ENCODE peak calls at places on chromosome 11, in ten cellular contexts. One of them, this sample, is unnamed.

GRCh38 chr11:107293677-107294344 is 163.8 kb downstream of the CWF19L2 start:
- DNase-seq in upper lobe of right lung: no peak
- DNase-seq in brain microvascular endothelial cell: peak
- DNase-seq in RWPE2: no peak
- DNase-seq in RWPE1: no peak
- DNase-seq in A549: no peak
- DNase-seq in thoracic aorta: no peak
- DNase-seq in CD8-positive, alpha-beta T cell: no peak
- DNase-seq in left ventricle myocardium inferior: no peak
- DNase-seq in mesendoderm: peak
- DNase-seq in this sample: no peak

GRCh38 chr11:77278595-77279506 is 22.6 kb downstream of the GDPD4 start:
- DNase-seq in upper lobe of right lung: no peak
- DNase-seq in brain microvascular endothelial cell: no peak
- DNase-seq in RWPE2: no peak
- DNase-seq in RWPE1: peak
- DNase-seq in A549: no peak
- DNase-seq in thoracic aorta: no peak
- DNase-seq in CD8-positive, alpha-beta T cell: no peak
- DNase-seq in left ventricle myocardium inferior: no peak
- DNase-seq in mesendoderm: no peak
- DNase-seq in this sample: peak

GRCh38 chr11:69443968-69444364 is 37.5 kb upstream of the LINC01488 start:
- DNase-seq in upper lobe of right lung: no peak
- DNase-seq in brain microvascular endothelial cell: peak
- DNase-seq in RWPE2: no peak
- DNase-seq in RWPE1: no peak
- DNase-seq in A549: no peak
- DNase-seq in thoracic aorta: no peak
- DNase-seq in CD8-positive, alpha-beta T cell: no peak
- DNase-seq in left ventricle myocardium inferior: no peak
- DNase-seq in mesendoderm: peak
- DNase-seq in this sample: no peak

GRCh38 chr11:18730020-18730419 is 4.0 kb upstream of the IGSF22 start:
- DNase-seq in upper lobe of right lung: no peak
- DNase-seq in brain microvascular endothelial cell: no peak
- DNase-seq in RWPE2: no peak
- DNase-seq in RWPE1: no peak
- DNase-seq in A549: no peak
- DNase-seq in thoracic aorta: no peak
- DNase-seq in CD8-positive, alpha-beta T cell: no peak
- DNase-seq in left ventricle myocardium inferior: no peak
- DNase-seq in mesendoderm: no peak
- DNase-seq in this sample: no peak

GRCh38 chr11:66570117-66570825 is 1.9 kb upstream of the CTSF start:
- DNase-seq in upper lobe of right lung: no peak
- DNase-seq in brain microvascular endothelial cell: no peak
- DNase-seq in RWPE2: no peak
- DNase-seq in RWPE1: no peak
- DNase-seq in A549: no peak
- DNase-seq in thoracic aorta: no peak
- DNase-seq in CD8-positive, alpha-beta T cell: no peak
- DNase-seq in left ventricle myocardium inferior: no peak
- DNase-seq in mesendoderm: peak
- DNase-seq in this sample: no peak

GRCh38 chr11:100562102-100562501 is 125.0 kb upstream of the ARHGAP42 start:
- DNase-seq in upper lobe of right lung: no peak
- DNase-seq in brain microvascular endothelial cell: peak
- DNase-seq in RWPE2: no peak
- DNase-seq in RWPE1: peak
- DNase-seq in A549: no peak
- DNase-seq in thoracic aorta: no peak
- DNase-seq in CD8-positive, alpha-beta T cell: no peak
- DNase-seq in left ventricle myocardium inferior: no peak
- DNase-seq in mesendoderm: no peak
- DNase-seq in this sample: peak

GRCh38 chr11:66189031-66189745 is 79.3 kb upstream of the RAB1B start:
- DNase-seq in upper lobe of right lung: no peak
- DNase-seq in brain microvascular endothelial cell: no peak
- DNase-seq in RWPE2: no peak
- DNase-seq in RWPE1: no peak
- DNase-seq in A549: peak
- DNase-seq in thoracic aorta: no peak
- DNase-seq in CD8-positive, alpha-beta T cell: no peak
- DNase-seq in left ventricle myocardium inferior: no peak
- DNase-seq in mesendoderm: no peak
- DNase-seq in this sample: peak

GRCh38 chr11:134888821-134889220 is 476.8 kb upstream of the B3GAT1 start:
- DNase-seq in upper lobe of right lung: no peak
- DNase-seq in brain microvascular endothelial cell: no peak
- DNase-seq in RWPE2: no peak
- DNase-seq in RWPE1: no peak
- DNase-seq in A549: no peak
- DNase-seq in thoracic aorta: no peak
- DNase-seq in CD8-positive, alpha-beta T cell: no peak
- DNase-seq in left ventricle myocardium inferior: no peak
- DNase-seq in mesendoderm: no peak
- DNase-seq in this sample: no peak

GRCh38 chr11:61157743-61158142 is 3.5 kb downstream of the VPS37C start:
- DNase-seq in upper lobe of right lung: no peak
- DNase-seq in brain microvascular endothelial cell: no peak
- DNase-seq in RWPE2: no peak
- DNase-seq in RWPE1: no peak
- DNase-seq in A549: no peak
- DNase-seq in thoracic aorta: no peak
- DNase-seq in CD8-positive, alpha-beta T cell: no peak
- DNase-seq in left ventricle myocardium inferior: no peak
- DNase-seq in mesendoderm: peak
- DNase-seq in this sample: peak
- H3K27ac ChIP-seq in upper lobe of right lung: no peak
- H3K27ac ChIP-seq in brain microvascular endothelial cell: no peak
- H3K27ac ChIP-seq in RWPE2: peak
- H3K27ac ChIP-seq in RWPE1: no peak
- H3K27ac ChIP-seq in A549: no peak
- H3K27ac ChIP-seq in thoracic aorta: no peak
- H3K27ac ChIP-seq in CD8-positive, alpha-beta T cell: no peak
- H3K27ac ChIP-seq in left ventricle myocardium inferior: no peak
- H3K27ac ChIP-seq in mesendoderm: no peak
- H3K27ac ChIP-seq in this sample: peak

DNA sequence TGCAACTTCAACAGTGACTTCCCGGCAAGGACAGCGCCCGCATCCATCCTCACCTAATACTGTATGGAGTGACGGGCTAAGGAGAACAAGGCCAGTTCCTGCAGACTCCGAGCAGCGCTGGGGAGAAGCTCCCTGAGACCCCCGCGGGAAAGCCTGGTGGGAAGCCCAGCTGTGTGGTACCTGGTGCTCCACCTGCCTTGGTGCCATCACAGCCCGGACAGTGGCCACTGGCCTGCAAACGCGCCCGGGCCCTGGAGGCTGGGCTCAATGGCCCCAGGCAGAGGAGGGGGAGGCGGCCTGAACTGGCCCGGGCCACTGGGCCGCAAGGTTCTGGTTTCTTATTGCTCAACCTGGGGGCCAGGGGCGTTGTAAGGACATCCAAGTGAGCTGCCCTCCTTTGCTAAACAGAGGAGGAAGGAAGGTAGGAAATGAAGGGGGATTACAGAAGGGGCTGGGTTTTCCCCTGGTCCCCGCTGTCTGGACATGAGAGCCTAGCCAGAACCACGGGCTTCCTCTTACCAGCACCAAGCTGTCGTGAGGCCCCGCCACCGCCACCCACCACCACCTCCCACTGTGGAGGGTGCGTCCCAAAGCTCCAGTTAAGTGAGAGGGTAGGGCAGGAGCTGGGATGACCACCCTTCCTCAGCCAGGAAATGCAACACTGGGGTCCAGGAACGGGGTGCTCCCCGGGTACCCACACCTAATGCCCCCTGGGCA is 8.5 kb upstream of the CDC42BPG start:
- DNase-seq in upper lobe of right lung: no peak
- DNase-seq in brain microvascular endothelial cell: no peak
- DNase-seq in RWPE2: no peak
- DNase-seq in RWPE1: no peak
- DNase-seq in A549: no peak
- DNase-seq in thoracic aorta: no peak
- DNase-seq in CD8-positive, alpha-beta T cell: no peak
- DNase-seq in left ventricle myocardium inferior: no peak
- DNase-seq in mesendoderm: no peak
- DNase-seq in this sample: no peak
- H3K27ac ChIP-seq in upper lobe of right lung: peak
- H3K27ac ChIP-seq in brain microvascular endothelial cell: no peak
- H3K27ac ChIP-seq in RWPE2: peak
- H3K27ac ChIP-seq in RWPE1: peak
- H3K27ac ChIP-seq in A549: peak
- H3K27ac ChIP-seq in thoracic aorta: peak
- H3K27ac ChIP-seq in CD8-positive, alpha-beta T cell: peak
- H3K27ac ChIP-seq in left ventricle myocardium inferior: peak
- H3K27ac ChIP-seq in mesendoderm: no peak
- H3K27ac ChIP-seq in this sample: peak

DNA sequence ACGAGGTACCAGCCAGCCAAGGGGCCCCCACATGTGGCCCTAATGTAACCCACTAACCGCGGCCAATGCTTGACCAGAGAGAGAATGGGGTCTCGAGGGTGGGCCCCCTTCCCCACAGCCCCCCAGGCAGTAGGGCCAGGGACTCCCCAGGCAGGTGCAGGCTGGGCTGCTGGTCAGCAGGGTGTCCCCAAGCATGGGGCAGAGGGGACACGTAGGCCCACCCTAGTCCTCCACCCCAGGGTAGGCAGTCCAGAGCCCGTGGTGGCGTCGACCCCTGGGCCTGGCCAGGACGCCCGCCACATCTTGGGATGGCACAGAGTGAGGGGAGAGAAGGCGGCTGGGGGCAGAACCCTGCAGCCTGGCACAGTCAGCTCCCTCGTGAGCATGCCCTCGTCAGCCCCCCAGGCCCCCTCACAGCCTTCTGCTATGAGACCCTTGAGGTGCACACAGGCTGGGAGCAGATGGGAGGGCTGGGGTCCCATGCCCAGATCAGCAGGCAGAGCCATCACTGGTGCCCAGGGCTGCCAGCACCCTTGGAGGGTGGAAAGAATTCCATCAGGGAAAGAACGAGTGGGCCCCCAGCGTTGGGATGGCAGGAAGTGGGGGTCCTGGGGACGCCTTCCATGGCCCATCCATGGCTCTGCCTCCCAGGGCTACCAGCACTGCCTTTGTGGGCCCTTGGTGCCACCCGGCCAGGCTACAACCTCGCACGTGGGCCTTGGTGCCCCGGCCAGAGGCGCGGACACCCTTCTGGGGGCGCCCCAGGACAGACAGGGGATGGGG is 6.1 kb downstream of the TNNT3 start:
- DNase-seq in upper lobe of right lung: no peak
- DNase-seq in brain microvascular endothelial cell: no peak
- DNase-seq in RWPE2: peak
- DNase-seq in RWPE1: no peak
- DNase-seq in A549: no peak
- DNase-seq in thoracic aorta: no peak
- DNase-seq in CD8-positive, alpha-beta T cell: no peak
- DNase-seq in left ventricle myocardium inferior: no peak
- DNase-seq in mesendoderm: no peak
- DNase-seq in this sample: no peak
- H3K27ac ChIP-seq in upper lobe of right lung: no peak
- H3K27ac ChIP-seq in brain microvascular endothelial cell: no peak
- H3K27ac ChIP-seq in RWPE2: no peak
- H3K27ac ChIP-seq in RWPE1: peak
- H3K27ac ChIP-seq in A549: no peak
- H3K27ac ChIP-seq in thoracic aorta: no peak
- H3K27ac ChIP-seq in CD8-positive, alpha-beta T cell: no peak
- H3K27ac ChIP-seq in left ventricle myocardium inferior: peak
- H3K27ac ChIP-seq in mesendoderm: no peak
- H3K27ac ChIP-seq in this sample: no peak

GRCh38 chr11:125452125-125452470 is 44.0 kb downstream of the FEZ1 start:
- DNase-seq in upper lobe of right lung: no peak
- DNase-seq in brain microvascular endothelial cell: no peak
- DNase-seq in RWPE2: no peak
- DNase-seq in RWPE1: no peak
- DNase-seq in A549: no peak
- DNase-seq in thoracic aorta: no peak
- DNase-seq in CD8-positive, alpha-beta T cell: no peak
- DNase-seq in left ventricle myocardium inferior: no peak
- DNase-seq in mesendoderm: no peak
- DNase-seq in this sample: no peak
- H3K27ac ChIP-seq in upper lobe of right lung: peak
- H3K27ac ChIP-seq in brain microvascular endothelial cell: no peak
- H3K27ac ChIP-seq in RWPE2: no peak
- H3K27ac ChIP-seq in RWPE1: no peak
- H3K27ac ChIP-seq in A549: no peak
- H3K27ac ChIP-seq in thoracic aorta: peak
- H3K27ac ChIP-seq in CD8-positive, alpha-beta T cell: no peak
- H3K27ac ChIP-seq in left ventricle myocardium inferior: peak
- H3K27ac ChIP-seq in mesendoderm: no peak
- H3K27ac ChIP-seq in this sample: no peak

GRCh38 chr11:118002010-118002540 is 15.9 kb downstream of the IL10RA start:
- DNase-seq in upper lobe of right lung: no peak
- DNase-seq in brain microvascular endothelial cell: no peak
- DNase-seq in RWPE2: no peak
- DNase-seq in RWPE1: no peak
- DNase-seq in A549: no peak
- DNase-seq in thoracic aorta: no peak
- DNase-seq in CD8-positive, alpha-beta T cell: no peak
- DNase-seq in left ventricle myocardium inferior: no peak
- DNase-seq in mesendoderm: no peak
- DNase-seq in this sample: no peak

GRCh38 chr11:118002541-118003019 is 16.4 kb downstream of the IL10RA start:
- DNase-seq in upper lobe of right lung: no peak
- DNase-seq in brain microvascular endothelial cell: no peak
- DNase-seq in RWPE2: no peak
- DNase-seq in RWPE1: no peak
- DNase-seq in A549: no peak
- DNase-seq in thoracic aorta: no peak
- DNase-seq in CD8-positive, alpha-beta T cell: no peak
- DNase-seq in left ventricle myocardium inferior: peak
- DNase-seq in mesendoderm: peak
- DNase-seq in this sample: no peak

GRCh38 chr11:118003456-118003855 is 17.3 kb downstream of the IL10RA start:
- DNase-seq in upper lobe of right lung: no peak
- DNase-seq in brain microvascular endothelial cell: no peak
- DNase-seq in RWPE2: no peak
- DNase-seq in RWPE1: no peak
- DNase-seq in A549: no peak
- DNase-seq in thoracic aorta: no peak
- DNase-seq in CD8-positive, alpha-beta T cell: no peak
- DNase-seq in left ventricle myocardium inferior: no peak
- DNase-seq in mesendoderm: no peak
- DNase-seq in this sample: no peak

GRCh38 chr11:118001494-118001971 is 15.3 kb downstream of the IL10RA start:
- DNase-seq in upper lobe of right lung: no peak
- DNase-seq in brain microvascular endothelial cell: no peak
- DNase-seq in RWPE2: no peak
- DNase-seq in RWPE1: no peak
- DNase-seq in A549: no peak
- DNase-seq in thoracic aorta: no peak
- DNase-seq in CD8-positive, alpha-beta T cell: no peak
- DNase-seq in left ventricle myocardium inferior: no peak
- DNase-seq in mesendoderm: no peak
- DNase-seq in this sample: no peak

GRCh38 chr11:118003021-118003423 is 16.8 kb downstream of the IL10RA start:
- DNase-seq in upper lobe of right lung: no peak
- DNase-seq in brain microvascular endothelial cell: no peak
- DNase-seq in RWPE2: no peak
- DNase-seq in RWPE1: no peak
- DNase-seq in A549: no peak
- DNase-seq in thoracic aorta: no peak
- DNase-seq in CD8-positive, alpha-beta T cell: no peak
- DNase-seq in left ventricle myocardium inferior: no peak
- DNase-seq in mesendoderm: no peak
- DNase-seq in this sample: no peak
- H3K27ac ChIP-seq in upper lobe of right lung: peak
- H3K27ac ChIP-seq in brain microvascular endothelial cell: no peak
- H3K27ac ChIP-seq in RWPE2: no peak
- H3K27ac ChIP-seq in RWPE1: no peak
- H3K27ac ChIP-seq in A549: no peak
- H3K27ac ChIP-seq in thoracic aorta: no peak
- H3K27ac ChIP-seq in CD8-positive, alpha-beta T cell: peak
- H3K27ac ChIP-seq in left ventricle myocardium inferior: peak
- H3K27ac ChIP-seq in mesendoderm: no peak
- H3K27ac ChIP-seq in this sample: no peak